ENCODE peak calls at places on chromosomes 7 and 10, in five cellular contexts. One of them, this sample, is unnamed.

GRCh38 chr7:44921607-44922350 is 36.4 kb upstream of the PURB start:
- DNase-seq in HT1080: peak
- DNase-seq in iris pigment epithelial cell: peak
- DNase-seq in upper lobe of right lung: peak
- DNase-seq in HEK293T: peak
- DNase-seq in this sample: peak

GRCh38 chr10:86729677-86730076 is 26.7 kb upstream of the BMPR1A start:
- DNase-seq in iris pigment epithelial cell: no peak
- DNase-seq in HT1080: peak
- DNase-seq in upper lobe of right lung: no peak
- DNase-seq in HEK293T: no peak
- DNase-seq in this sample: no peak

GRCh38 chr10:125375210-125375609 is 214.8 kb upstream of the CTBP2 start:
- DNase-seq in upper lobe of right lung: no peak
- DNase-seq in iris pigment epithelial cell: peak
- DNase-seq in HEK293T: no peak
- DNase-seq in HT1080: peak
- DNase-seq in this sample: no peak

GRCh38 chr10:101745074-101745690 is 30.7 kb downstream of the FGF8 start:
- DNase-seq in HT1080: no peak
- DNase-seq in HEK293T: no peak
- DNase-seq in upper lobe of right lung: no peak
- DNase-seq in iris pigment epithelial cell: no peak
- DNase-seq in this sample: peak

GRCh38 chr7:70935311-70935710 is 196.6 kb upstream of the GALNT17 start:
- DNase-seq in upper lobe of right lung: no peak
- DNase-seq in HT1080: no peak
- DNase-seq in iris pigment epithelial cell: no peak
- DNase-seq in HEK293T: no peak
- DNase-seq in this sample: no peak

GRCh38 chr10:6498771-6499170 is 81.3 kb downstream of the PRKCQ start:
- DNase-seq in upper lobe of right lung: no peak
- DNase-seq in HEK293T: no peak
- DNase-seq in iris pigment epithelial cell: no peak
- DNase-seq in HT1080: peak
- DNase-seq in this sample: no peak

GRCh38 chr10:12735843-12736462 is 265.6 kb downstream of the CCDC3 start:
- DNase-seq in iris pigment epithelial cell: no peak
- DNase-seq in HT1080: no peak
- DNase-seq in HEK293T: no peak
- DNase-seq in upper lobe of right lung: no peak
- DNase-seq in this sample: no peak

GRCh38 chr10:8600192-8600591 is 545.7 kb downstream of the GATA3 start:
- DNase-seq in HEK293T: no peak
- DNase-seq in iris pigment epithelial cell: no peak
- DNase-seq in HT1080: peak
- DNase-seq in upper lobe of right lung: no peak
- DNase-seq in this sample: no peak

GRCh38 chr7:116647861-116648260 is 24.1 kb upstream of the MET start:
- DNase-seq in iris pigment epithelial cell: no peak
- DNase-seq in HEK293T: no peak
- DNase-seq in HT1080: no peak
- DNase-seq in upper lobe of right lung: no peak
- DNase-seq in this sample: no peak

GRCh38 chr10:102682441-102682840 is 31.8 kb downstream of the ARL3 start:
- DNase-seq in iris pigment epithelial cell: no peak
- DNase-seq in HEK293T: no peak
- DNase-seq in upper lobe of right lung: no peak
- DNase-seq in HT1080: no peak
- DNase-seq in this sample: no peak

GRCh38 chr10:130354555-130354954 is 218.4 kb downstream of the GLRX3 start:
- DNase-seq in HT1080: no peak
- DNase-seq in HEK293T: no peak
- DNase-seq in upper lobe of right lung: no peak
- DNase-seq in iris pigment epithelial cell: no peak
- DNase-seq in this sample: no peak

GRCh38 chr7:155544485-155544884 is 1.9 kb downstream of the CNPY1 start:
- DNase-seq in iris pigment epithelial cell: no peak
- DNase-seq in upper lobe of right lung: no peak
- DNase-seq in HEK293T: no peak
- DNase-seq in HT1080: no peak
- DNase-seq in this sample: no peak

This sample was measured in fibroblast of pulmonary artery.